ENCODE peak calls at places on chromosomes 2 and 18, in six cellular contexts. One of them, this sample, is unnamed.

GRCh38 chr2:127107622-127107999 is 657 bp upstream of the BIN1 start:
- DNase-seq in A549: peak; percentile 84
- DNase-seq in IMR-90: no peak
- DNase-seq in right lobe of liver: no peak
- DNase-seq in neural progenitor cell: no peak
- DNase-seq in dorsolateral prefrontal cortex: no peak
- DNase-seq in this sample: no peak

GRCh38 chr2:44964704-44965343 is 23.3 kb downstream of the SIX3 start:
- DNase-seq in A549: no peak
- DNase-seq in right lobe of liver: no peak
- DNase-seq in IMR-90: no peak
- DNase-seq in dorsolateral prefrontal cortex: no peak
- DNase-seq in neural progenitor cell: peak; percentile 90
- DNase-seq in this sample: no peak

GRCh38 chr18:31596081-31596872 is 4.6 kb downstream of the TTR start:
- DNase-seq in right lobe of liver: no peak
- DNase-seq in IMR-90: no peak
- DNase-seq in neural progenitor cell: no peak
- DNase-seq in dorsolateral prefrontal cortex: no peak
- DNase-seq in A549: no peak
- DNase-seq in this sample: no peak

GRCh38 chr2:72010647-72011355 is 136.9 kb downstream of the CYP26B1 start:
- DNase-seq in neural progenitor cell: no peak
- DNase-seq in dorsolateral prefrontal cortex: peak; percentile 1
- DNase-seq in IMR-90: no peak
- DNase-seq in A549: no peak
- DNase-seq in right lobe of liver: no peak
- DNase-seq in this sample: no peak

GRCh38 chr2:124919296-124919695 is 894.2 kb downstream of the CNTNAP5 start:
- DNase-seq in dorsolateral prefrontal cortex: no peak
- DNase-seq in right lobe of liver: no peak
- DNase-seq in A549: no peak
- DNase-seq in IMR-90: no peak
- DNase-seq in neural progenitor cell: no peak
- DNase-seq in this sample: no peak

GRCh38 chr2:142596334-142597088 is 281.0 kb upstream of the KYNU start:
- DNase-seq in right lobe of liver: no peak
- DNase-seq in dorsolateral prefrontal cortex: no peak
- DNase-seq in neural progenitor cell: no peak
- DNase-seq in IMR-90: peak; percentile 31
- DNase-seq in A549: no peak
- DNase-seq in this sample: no peak

GRCh38 chr2:20597868-20598183 is 53.1 kb downstream of the HS1BP3 start:
- DNase-seq in dorsolateral prefrontal cortex: no peak
- DNase-seq in A549: no peak
- DNase-seq in IMR-90: no peak
- DNase-seq in neural progenitor cell: no peak
- DNase-seq in right lobe of liver: peak; percentile 32
- DNase-seq in this sample: no peak

GRCh38 chr18:8348051-8348450 is 261.2 kb upstream of the RAB12 start:
- DNase-seq in neural progenitor cell: no peak
- DNase-seq in dorsolateral prefrontal cortex: no peak
- DNase-seq in right lobe of liver: no peak
- DNase-seq in A549: no peak
- DNase-seq in IMR-90: no peak
- DNase-seq in this sample: no peak

GRCh38 chr2:197028230-197028629 is 101.7 kb upstream of the PGAP1 start:
- DNase-seq in IMR-90: peak; percentile 84
- DNase-seq in dorsolateral prefrontal cortex: no peak
- DNase-seq in right lobe of liver: no peak
- DNase-seq in A549: peak; percentile 10
- DNase-seq in neural progenitor cell: no peak
- DNase-seq in this sample: no peak

GRCh38 chr2:219294356-219295351 is 14.5 kb downstream of the PTPRN start:
- DNase-seq in right lobe of liver: peak; percentile 93
- DNase-seq in neural progenitor cell: peak; percentile 93
- DNase-seq in dorsolateral prefrontal cortex: peak; percentile 87
- DNase-seq in IMR-90: peak; percentile 70
- DNase-seq in A549: peak; percentile 87
- DNase-seq in this sample: peak; percentile 88

GRCh38 chr2:227163445-227163997 is 484 bp downstream of the COL4A4 start:
- DNase-seq in neural progenitor cell: peak; percentile 19
- DNase-seq in IMR-90: no peak
- DNase-seq in dorsolateral prefrontal cortex: no peak
- DNase-seq in right lobe of liver: no peak
- DNase-seq in A549: peak; percentile 29
- DNase-seq in this sample: no peak

GRCh38 chr2:120734930-120735611 is 597 bp upstream of the GLI2 start:
- DNase-seq in neural progenitor cell: peak; percentile 69
- DNase-seq in dorsolateral prefrontal cortex: no peak
- DNase-seq in right lobe of liver: no peak
- DNase-seq in IMR-90: peak; percentile 32
- DNase-seq in A549: no peak
- DNase-seq in this sample: peak; percentile 10

GRCh38 chr18:36455931-36456330 is 158.4 kb downstream of the FHOD3 start:
- DNase-seq in neural progenitor cell: no peak
- DNase-seq in IMR-90: no peak
- DNase-seq in A549: no peak
- DNase-seq in dorsolateral prefrontal cortex: no peak
- DNase-seq in right lobe of liver: no peak
- DNase-seq in this sample: no peak

GRCh38 chr18:22872894-22873537 is 60.1 kb upstream of the RBBP8 start:
- DNase-seq in IMR-90: peak; percentile 5
- DNase-seq in A549: peak; percentile 2
- DNase-seq in neural progenitor cell: no peak
- DNase-seq in right lobe of liver: no peak
- DNase-seq in dorsolateral prefrontal cortex: no peak
- DNase-seq in this sample: no peak

DNA sequence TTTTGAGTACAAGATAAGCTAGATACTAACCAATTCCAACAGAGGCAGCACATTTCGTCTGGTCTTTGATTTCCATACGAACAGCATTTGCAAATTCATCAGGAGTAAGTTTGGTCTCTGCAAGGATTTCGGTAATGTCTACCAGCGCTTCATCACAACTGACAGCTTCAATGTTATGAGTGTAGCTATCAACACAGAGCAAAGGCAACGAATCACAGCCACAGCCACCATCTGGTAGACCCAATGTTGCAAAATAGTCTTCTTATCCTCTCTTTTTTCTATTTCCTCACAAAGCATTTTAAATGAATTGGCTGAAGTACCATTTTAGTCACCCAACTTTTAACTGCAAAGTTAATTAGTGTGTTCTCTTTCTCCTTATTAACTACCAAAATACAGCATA is 68.3 kb downstream of the REV1 start:
- DNase-seq in right lobe of liver: no peak
- DNase-seq in dorsolateral prefrontal cortex: no peak
- DNase-seq in IMR-90: peak; percentile 62
- DNase-seq in A549: no peak
- DNase-seq in neural progenitor cell: no peak
- DNase-seq in this sample: no peak
- TF ChIP-seq CTCF in right lobe of liver: no peak
- TF ChIP-seq CTCF in dorsolateral prefrontal cortex: no peak
- TF ChIP-seq CTCF in IMR-90: no peak
- TF ChIP-seq CTCF in A549: no peak
- TF ChIP-seq CTCF in neural progenitor cell: no peak
- TF ChIP-seq CTCF in this sample: no peak

GRCh38 chr2:64937341-64938230 is 51.6 kb upstream of the SLC1A4 start:
- DNase-seq in A549: no peak
- DNase-seq in neural progenitor cell: no peak
- DNase-seq in right lobe of liver: peak; percentile 91
- DNase-seq in dorsolateral prefrontal cortex: no peak
- DNase-seq in IMR-90: no peak
- DNase-seq in this sample: no peak

GRCh38 chr2:64941143-64941542 is 48.1 kb upstream of the SLC1A4 start:
- DNase-seq in right lobe of liver: no peak
- DNase-seq in IMR-90: no peak
- DNase-seq in A549: no peak
- DNase-seq in neural progenitor cell: no peak
- DNase-seq in dorsolateral prefrontal cortex: no peak
- DNase-seq in this sample: no peak

GRCh38 chr2:64938607-64939285 is 50.5 kb upstream of the SLC1A4 start:
- DNase-seq in IMR-90: no peak
- DNase-seq in right lobe of liver: no peak
- DNase-seq in A549: no peak
- DNase-seq in dorsolateral prefrontal cortex: no peak
- DNase-seq in neural progenitor cell: no peak
- DNase-seq in this sample: no peak

GRCh38 chr2:64941751-64942150 is 47.4 kb upstream of the SLC1A4 start:
- DNase-seq in IMR-90: no peak
- DNase-seq in A549: no peak
- DNase-seq in dorsolateral prefrontal cortex: no peak
- DNase-seq in right lobe of liver: no peak
- DNase-seq in neural progenitor cell: no peak
- DNase-seq in this sample: no peak

GRCh38 chr2:64939332-64939917 is 49.8 kb upstream of the SLC1A4 start:
- DNase-seq in dorsolateral prefrontal cortex: no peak
- DNase-seq in neural progenitor cell: no peak
- DNase-seq in A549: no peak
- DNase-seq in right lobe of liver: no peak
- DNase-seq in IMR-90: no peak
- DNase-seq in this sample: no peak
- TF ChIP-seq CTCF in dorsolateral prefrontal cortex: no peak
- TF ChIP-seq CTCF in neural progenitor cell: no peak
- TF ChIP-seq CTCF in A549: no peak
- TF ChIP-seq CTCF in right lobe of liver: no peak
- TF ChIP-seq CTCF in IMR-90: no peak
- TF ChIP-seq CTCF in this sample: no peak

GRCh38 chr2:233209117-233209977 is 42.1 kb upstream of the ATG16L1 start:
- DNase-seq in neural progenitor cell: peak; percentile 30
- DNase-seq in IMR-90: peak; percentile 25
- DNase-seq in A549: peak; percentile 28
- DNase-seq in right lobe of liver: no peak
- DNase-seq in dorsolateral prefrontal cortex: peak; percentile 28
- DNase-seq in this sample: no peak

GRCh38 chr2:233204286-233204936 is 47.1 kb upstream of the ATG16L1 start:
- DNase-seq in dorsolateral prefrontal cortex: no peak
- DNase-seq in A549: no peak
- DNase-seq in neural progenitor cell: no peak
- DNase-seq in IMR-90: no peak
- DNase-seq in right lobe of liver: no peak
- DNase-seq in this sample: no peak

GRCh38 chr2:233210843-233211600 is 40.5 kb upstream of the ATG16L1 start:
- DNase-seq in right lobe of liver: no peak
- DNase-seq in dorsolateral prefrontal cortex: peak; percentile 57
- DNase-seq in IMR-90: peak; percentile 90
- DNase-seq in neural progenitor cell: no peak
- DNase-seq in A549: no peak
- DNase-seq in this sample: no peak

GRCh38 chr2:233209978-233210680 is 41.3 kb upstream of the ATG16L1 start:
- DNase-seq in A549: no peak
- DNase-seq in IMR-90: no peak
- DNase-seq in right lobe of liver: no peak
- DNase-seq in dorsolateral prefrontal cortex: no peak
- DNase-seq in neural progenitor cell: no peak
- DNase-seq in this sample: no peak

GRCh38 chr2:233208382-233209116 is 42.9 kb upstream of the ATG16L1 start:
- DNase-seq in right lobe of liver: no peak
- DNase-seq in dorsolateral prefrontal cortex: no peak
- DNase-seq in A549: peak; percentile 14
- DNase-seq in IMR-90: no peak
- DNase-seq in neural progenitor cell: no peak
- DNase-seq in this sample: no peak
- TF ChIP-seq CTCF in right lobe of liver: no peak
- TF ChIP-seq CTCF in dorsolateral prefrontal cortex: no peak
- TF ChIP-seq CTCF in A549: no peak
- TF ChIP-seq CTCF in IMR-90: no peak
- TF ChIP-seq CTCF in neural progenitor cell: no peak
- TF ChIP-seq CTCF in this sample: no peak

GRCh38 chr2:231395188-231396057 is at the start of gene B3GNT7:
- DNase-seq in dorsolateral prefrontal cortex: no peak
- DNase-seq in A549: no peak
- DNase-seq in right lobe of liver: no peak
- DNase-seq in neural progenitor cell: peak; percentile 61
- DNase-seq in IMR-90: no peak
- DNase-seq in this sample: no peak

GRCh38 chr2:231392431-231393148 is 2.9 kb upstream of the B3GNT7 start:
- DNase-seq in neural progenitor cell: no peak
- DNase-seq in A549: no peak
- DNase-seq in dorsolateral prefrontal cortex: no peak
- DNase-seq in right lobe of liver: peak; percentile 31
- DNase-seq in IMR-90: no peak
- DNase-seq in this sample: no peak

GRCh38 chr2:231391981-231392380 is 3.5 kb upstream of the B3GNT7 start:
- DNase-seq in A549: no peak
- DNase-seq in right lobe of liver: peak; percentile 34
- DNase-seq in IMR-90: no peak
- DNase-seq in dorsolateral prefrontal cortex: no peak
- DNase-seq in neural progenitor cell: no peak
- DNase-seq in this sample: no peak

GRCh38 chr2:231394201-231395141 is 1.0 kb upstream of the B3GNT7 start:
- DNase-seq in dorsolateral prefrontal cortex: no peak
- DNase-seq in IMR-90: no peak
- DNase-seq in neural progenitor cell: peak; percentile 61
- DNase-seq in right lobe of liver: no peak
- DNase-seq in A549: no peak
- DNase-seq in this sample: no peak

GRCh38 chr2:231393149-231394131 is 2.1 kb upstream of the B3GNT7 start:
- DNase-seq in right lobe of liver: peak; percentile 43
- DNase-seq in A549: no peak
- DNase-seq in IMR-90: no peak
- DNase-seq in dorsolateral prefrontal cortex: no peak
- DNase-seq in neural progenitor cell: peak; percentile 71
- DNase-seq in this sample: no peak
- TF ChIP-seq CTCF in right lobe of liver: no peak
- TF ChIP-seq CTCF in A549: no peak
- TF ChIP-seq CTCF in IMR-90: no peak
- TF ChIP-seq CTCF in dorsolateral prefrontal cortex: peak; percentile 25
- TF ChIP-seq CTCF in neural progenitor cell: peak; percentile 51
- TF ChIP-seq CTCF in this sample: peak; percentile 42

This sample was measured in progenitor cell of endocrine pancreas.